ENCODE peak calls at places on chromosome 3, in six cellular contexts. L is NB4, E is cardiac fibroblast, B is IMR-90, J is astrocyte of the cerebellum, V is breast epithelium. Y is an unnamed sample.
A peak's percentile ranks its signal among the peaks of the same experiment; 100 is the strongest.

GRCh38 chr3:133927543-133928066 is 31.9 kb upstream of the RAB6B start:
- DNase-seq in L (peak; percentile 47), E (peak; percentile 45), B (no peak), J (no peak), V (no peak), Y (no peak)

GRCh38 chr3:182248349-182248880 is 536.7 kb downstream of the SOX2 start:
- DNase-seq in L (peak; percentile 8), E (no peak), B (no peak), J (no peak), V (no peak), Y (peak; percentile 4)

GRCh38 chr3:45950686-45951600 is 7.7 kb downstream of the CXCR6 start:
- DNase-seq in L (no peak), E (no peak), B (no peak), J (no peak), V (no peak), Y (peak; percentile 66)

GRCh38 chr3:129025108-129025507 is 24.0 kb downstream of the EFCC1 start:
- DNase-seq in L (no peak), E (no peak), B (no peak), J (no peak), V (no peak), Y (no peak)

GRCh38 chr3:121834079-121834730 is 655 bp downstream of the IQCB1 start:
- DNase-seq in L (peak; percentile 25), E (peak; percentile 6), B (peak; percentile 8), J (no peak), V (no peak), Y (no peak)

GRCh38 chr3:45165497-45166282 is 19.5 kb upstream of the CDCP1 start:
- DNase-seq in L (no peak), E (no peak), B (no peak), J (no peak), V (no peak), Y (no peak)

GRCh38 chr3:23710555-23710954 is 95.2 kb upstream of the UBE2E1 start:
- DNase-seq in L (no peak), E (peak; percentile 93), B (peak; percentile 98), J (no peak), V (no peak), Y (no peak)

GRCh38 chr3:55662683-55663082 is 175.6 kb upstream of the WNT5A start:
- DNase-seq in L (no peak), E (no peak), B (peak; percentile 81), J (peak; percentile 6), V (no peak), Y (no peak)

GRCh38 chr3:157913751-157914150 is 192.5 kb downstream of the SHOX2 start:
- DNase-seq in L (no peak), E (peak; percentile 48), B (peak; percentile 15), J (no peak), V (no peak), Y (no peak)

GRCh38 chr3:114014211-114014610 is 42.1 kb downstream of the CCDC191 start:
- DNase-seq in L (no peak), E (no peak), B (no peak), J (no peak), V (no peak), Y (no peak)

GRCh38 chr3:38108649-38109579 is 28.0 kb downstream of the ACAA1 start:
- DNase-seq in L (peak; percentile 77), E (no peak), B (no peak), J (no peak), V (peak; percentile 10), Y (no peak)

GRCh38 chr3:38110314-38111050 is 26.4 kb downstream of the ACAA1 start:
- DNase-seq in L (no peak), E (no peak), B (no peak), J (no peak), V (peak; percentile 31), Y (no peak)

GRCh38 chr3:38111201-38111600 is 25.7 kb downstream of the ACAA1 start:
- DNase-seq in L (no peak), E (no peak), B (no peak), J (no peak), V (peak; percentile 39), Y (no peak)

GRCh38 chr3:38107911-38108648 is 28.8 kb downstream of the ACAA1 start:
- DNase-seq in L (no peak), E (no peak), B (no peak), J (no peak), V (peak; percentile 20), Y (no peak)

DNA sequence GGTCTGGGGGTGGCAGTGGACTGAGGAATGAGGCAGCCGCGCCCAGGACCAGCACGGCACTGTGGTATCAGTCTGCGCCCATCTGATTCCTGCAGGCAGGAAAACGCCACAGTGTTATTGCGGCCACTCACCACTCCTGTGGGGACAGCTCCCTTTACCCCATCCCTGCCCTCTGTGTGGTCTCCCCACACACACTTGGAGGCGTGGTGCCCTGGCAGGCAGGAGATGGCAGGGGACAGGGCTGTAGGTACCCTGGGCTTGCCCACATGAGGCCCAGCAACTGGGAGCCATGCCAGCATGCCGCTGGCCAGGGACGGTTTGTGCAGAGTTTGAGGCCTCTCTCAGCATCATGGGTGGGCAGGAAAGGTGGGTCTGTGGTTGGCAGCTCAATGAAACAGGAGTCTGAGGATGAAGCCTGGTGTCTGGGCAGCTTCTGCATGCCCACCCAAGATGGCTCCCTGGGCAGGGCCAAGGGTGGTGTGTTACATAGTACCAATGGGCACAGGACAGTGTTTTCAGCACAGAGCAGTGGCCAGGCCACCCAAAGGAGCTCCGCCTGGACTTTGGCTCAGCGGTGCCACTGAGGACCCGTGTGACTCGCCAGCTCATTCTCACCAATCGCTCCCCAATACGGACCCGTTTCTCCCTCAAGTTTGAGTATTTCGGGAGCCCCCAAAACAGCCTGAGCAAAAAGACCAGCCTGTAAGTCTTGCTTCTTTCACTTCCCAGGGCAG is 27.2 kb downstream of the ACAA1 start:
- DNase-seq in L (no peak), E (no peak), B (no peak), J (no peak), V (peak; percentile 36), Y (no peak)
- H3K4me3 ChIP-seq in L (no peak overlapping the region), E (no peak overlapping the region), B (no peak overlapping the region), J (no peak overlapping the region), V (no peak overlapping the region), Y (no peak overlapping the region)

DNA sequence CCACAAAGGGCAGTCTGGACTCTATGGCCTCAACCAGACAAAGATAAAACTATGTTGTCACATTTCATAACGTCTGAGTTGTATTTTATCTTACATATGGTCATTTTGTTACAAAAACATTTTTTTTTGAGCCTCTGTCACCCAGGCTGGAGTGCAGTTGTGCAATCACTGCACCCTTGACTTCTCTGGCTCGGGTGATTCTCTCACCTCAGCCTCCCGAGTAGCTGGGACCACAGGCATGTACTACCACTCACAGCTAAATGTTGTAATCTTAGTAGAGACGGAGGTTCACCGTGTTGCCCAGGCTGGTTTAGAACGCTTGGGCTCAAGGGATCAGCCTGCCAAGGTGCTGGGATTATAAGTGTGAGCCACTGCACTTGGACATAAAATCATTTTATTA is 209.4 kb downstream of the TBL1XR1 start:
- DNase-seq in L (peak; percentile 9), E (peak; percentile 55), B (peak; percentile 48), J (no peak), V (no peak), Y (no peak)
- H3K4me3 ChIP-seq in L (no peak overlapping the region), E (no peak overlapping the region), B (no peak overlapping the region), J (no peak overlapping the region), V (no peak overlapping the region), Y (no peak overlapping the region)

GRCh38 chr3:137772231-137772617 is 8.1 kb downstream of the SOX14 start:
- DNase-seq in L (no peak), E (no peak), B (no peak), J (no peak), V (no peak), Y (no peak)

GRCh38 chr3:137769321-137770065 is 5.4 kb downstream of the SOX14 start:
- DNase-seq in L (no peak), E (no peak), B (no peak), J (no peak), V (no peak), Y (no peak)

GRCh38 chr3:137771401-137772230 is 7.5 kb downstream of the SOX14 start:
- DNase-seq in L (no peak), E (no peak), B (no peak), J (no peak), V (no peak), Y (peak; percentile 34)

GRCh38 chr3:137770066-137770805 is 6.1 kb downstream of the SOX14 start:
- DNase-seq in L (no peak), E (no peak), B (no peak), J (no peak), V (no peak), Y (no peak)

GRCh38 chr3:137770821-137771399 is 6.8 kb downstream of the SOX14 start:
- DNase-seq in L (no peak), E (no peak), B (no peak), J (no peak), V (no peak), Y (no peak)
- H3K4me3 ChIP-seq in L (no peak overlapping the region), E (no peak overlapping the region), B (no peak overlapping the region), J (no peak overlapping the region), V (no peak overlapping the region), Y (no peak overlapping the region)

GRCh38 chr3:33642806-33643205 is 75.2 kb downstream of the CLASP2 start:
- DNase-seq in L (no peak), E (no peak), B (no peak), J (no peak), V (no peak), Y (no peak)

GRCh38 chr3:33650495-33650894 is 67.6 kb downstream of the CLASP2 start:
- DNase-seq in L (no peak), E (no peak), B (no peak), J (no peak), V (no peak), Y (no peak)

GRCh38 chr3:33648793-33649192 is 69.3 kb downstream of the CLASP2 start:
- DNase-seq in L (no peak), E (no peak), B (no peak), J (no peak), V (no peak), Y (no peak)

GRCh38 chr3:33644598-33644997 is 73.5 kb downstream of the CLASP2 start:
- DNase-seq in L (no peak), E (no peak), B (no peak), J (no peak), V (no peak), Y (no peak)

DNA sequence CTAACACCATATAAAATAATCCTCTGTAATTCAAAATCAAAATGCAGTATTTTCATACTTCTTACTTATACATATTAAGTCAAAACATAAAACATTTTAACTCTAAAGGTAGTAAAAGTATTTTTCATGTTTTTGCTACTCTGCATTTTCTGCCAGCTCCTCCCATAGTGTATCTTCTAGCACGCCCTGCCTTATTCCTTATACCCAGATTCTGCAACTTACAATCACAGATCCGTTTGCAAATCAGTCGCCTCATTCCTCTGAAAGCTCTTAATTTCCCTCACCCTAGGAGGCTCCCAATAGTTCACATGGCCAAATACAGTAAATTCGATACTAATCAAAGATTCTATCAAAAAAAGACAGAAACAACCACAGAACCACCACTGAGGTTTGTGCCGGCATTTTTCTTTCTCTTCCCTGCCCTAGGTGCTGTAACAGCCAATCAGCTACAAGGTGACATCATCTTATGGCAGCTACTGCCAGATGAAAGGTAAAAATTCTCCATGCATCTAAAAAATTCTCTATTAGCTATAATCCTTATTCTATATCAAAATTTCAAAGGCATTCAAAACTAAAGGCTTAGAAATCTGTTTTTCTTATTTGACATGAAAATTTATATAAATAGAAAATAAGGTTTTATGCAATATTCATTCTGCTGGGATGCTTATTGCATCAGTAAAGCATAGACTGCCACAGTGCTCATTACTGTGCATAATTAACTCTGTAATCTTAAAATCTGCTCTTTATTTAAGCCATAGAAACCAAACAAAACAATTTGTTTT is 72.8 kb downstream of the CLASP2 start:
- DNase-seq in L (no peak), E (peak; percentile 28), B (peak; percentile 6), J (peak; percentile 31), V (no peak), Y (peak; percentile 25)
- H3K4me3 ChIP-seq in L (no peak overlapping the region), E (peak overlapping the region; percentile 35), B (no peak overlapping the region), J (peak overlapping the region; percentile 46), V (no peak overlapping the region), Y (no peak overlapping the region)

Y was measured in Jurkat, Clone E6-1.